ENCODE peak calls at places on chromosomes 13 and 19, in four cellular contexts. Q is neuronal stem cell, J is IMR-90, E is H1. C is an unnamed sample.

GRCh38 chr13:85509512-85509911 is 289.7 kb downstream of the SLITRK6 start:
- DNase-seq in Q (no peak), J (peak), E (no peak), C (no peak)

GRCh38 chr13:60012503-60012902 is 151.2 kb downstream of the DIAPH3 start:
- DNase-seq in Q (no peak), J (no peak), E (no peak), C (no peak)

GRCh38 chr13:113353254-113353653 is 10.7 kb downstream of the GRTP1 start:
- DNase-seq in Q (no peak), J (no peak), E (no peak), C (no peak)

GRCh38 chr19:15926484-15926883 is 7.8 kb downstream of the CYP4F11 start:
- DNase-seq in Q (no peak), J (no peak), E (no peak), C (no peak)

GRCh38 chr13:101514695-101515275 is 62.3 kb downstream of the ITGBL1 start:
- DNase-seq in Q (peak), J (peak), E (no peak), C (peak)

GRCh38 chr19:10417598-10418280 is 2.6 kb upstream of the PDE4A start:
- DNase-seq in Q (no peak), J (no peak), E (no peak), C (no peak)

GRCh38 chr13:42380420-42381164 is 108.6 kb downstream of the AKAP11 start:
- DNase-seq in Q (no peak), J (no peak), E (no peak), C (no peak)

GRCh38 chr19:3358919-3359849 is 7.2 kb upstream of the NFIC start:
- DNase-seq in Q (no peak), J (peak), E (no peak), C (no peak)

GRCh38 chr19:38057954-38058690 is 151.1 kb downstream of the SIPA1L3 start:
- DNase-seq in Q (no peak), J (no peak), E (no peak), C (peak)

GRCh38 chr13:88051746-88052482 is 380.7 kb downstream of the SLITRK5 start:
- DNase-seq in Q (no peak), J (no peak), E (no peak), C (no peak)

GRCh38 chr13:44156294-44156658 is 217.3 kb upstream of the SERP2 start:
- DNase-seq in Q (no peak), J (no peak), E (no peak), C (no peak)

GRCh38 chr13:79541426-79542049 is 60.6 kb downstream of the NDFIP2 start:
- DNase-seq in Q (peak), J (peak), E (no peak), C (peak)

GRCh38 chr19:10646781-10647180 is 7.4 kb upstream of the ILF3 start:
- DNase-seq in Q (no peak), J (no peak), E (no peak), C (no peak)

GRCh38 chr19:31598730-31599238 is 249.5 kb upstream of the TSHZ3 start:
- DNase-seq in Q (no peak), J (no peak), E (no peak), C (no peak)

GRCh38 chr13:46864941-46865340 is 31.9 kb downstream of the HTR2A start:
- DNase-seq in Q (no peak), J (no peak), E (no peak), C (no peak)

GRCh38 chr19:6263306-6264076 is 16.3 kb downstream of the MLLT1 start:
- DNase-seq in Q (no peak), J (peak), E (no peak), C (no peak)

GRCh38 chr13:80921556-80921955 is 580.6 kb upstream of the SPRY2 start:
- DNase-seq in Q (no peak), J (no peak), E (no peak), C (no peak)

GRCh38 chr19:5498817-5499535 is 43.8 kb downstream of the ZNRF4 start:
- DNase-seq in Q (peak), J (no peak), E (peak), C (no peak)

GRCh38 chr13:100566543-100566942 is 22.0 kb downstream of the GGACT start:
- DNase-seq in Q (no peak), J (peak), E (no peak), C (peak)

GRCh38 chr13:94305934-94306333 is 173.5 kb downstream of the DCT start:
- DNase-seq in Q (no peak), J (peak), E (no peak), C (no peak)

GRCh38 chr13:98141938-98142426 is 912 bp upstream of the FARP1 start:
- DNase-seq in Q (peak), J (no peak), E (no peak), C (peak)

GRCh38 chr13:100675660-100676129 is 1.1 kb upstream of the TMTC4 start:
- DNase-seq in Q (no peak), J (no peak), E (no peak), C (no peak)

GRCh38 chr13:61664821-61665705 is 249.4 kb upstream of the PCDH20 start:
- DNase-seq in Q (no peak), J (no peak), E (no peak), C (no peak)

GRCh38 chr19:34577531-34578101 is 96.1 kb downstream of the WTIP start:
- DNase-seq in Q (no peak), J (no peak), E (no peak), C (no peak)

GRCh38 chr13:98471895-98472294 is 105.0 kb downstream of the STK24 start:
- DNase-seq in Q (no peak), J (no peak), E (no peak), C (no peak)

GRCh38 chr13:77383097-77383496 is 56.2 kb upstream of the MYCBP2 start:
- DNase-seq in Q (no peak), J (no peak), E (no peak), C (no peak)

GRCh38 chr19:18419699-18420460 is 682 bp downstream of the SSBP4 start:
- DNase-seq in Q (no peak), J (no peak), E (no peak), C (no peak)
- H2AFZ ChIP-seq in Q (peak), J (peak), E (no peak), C (peak)

DNA sequence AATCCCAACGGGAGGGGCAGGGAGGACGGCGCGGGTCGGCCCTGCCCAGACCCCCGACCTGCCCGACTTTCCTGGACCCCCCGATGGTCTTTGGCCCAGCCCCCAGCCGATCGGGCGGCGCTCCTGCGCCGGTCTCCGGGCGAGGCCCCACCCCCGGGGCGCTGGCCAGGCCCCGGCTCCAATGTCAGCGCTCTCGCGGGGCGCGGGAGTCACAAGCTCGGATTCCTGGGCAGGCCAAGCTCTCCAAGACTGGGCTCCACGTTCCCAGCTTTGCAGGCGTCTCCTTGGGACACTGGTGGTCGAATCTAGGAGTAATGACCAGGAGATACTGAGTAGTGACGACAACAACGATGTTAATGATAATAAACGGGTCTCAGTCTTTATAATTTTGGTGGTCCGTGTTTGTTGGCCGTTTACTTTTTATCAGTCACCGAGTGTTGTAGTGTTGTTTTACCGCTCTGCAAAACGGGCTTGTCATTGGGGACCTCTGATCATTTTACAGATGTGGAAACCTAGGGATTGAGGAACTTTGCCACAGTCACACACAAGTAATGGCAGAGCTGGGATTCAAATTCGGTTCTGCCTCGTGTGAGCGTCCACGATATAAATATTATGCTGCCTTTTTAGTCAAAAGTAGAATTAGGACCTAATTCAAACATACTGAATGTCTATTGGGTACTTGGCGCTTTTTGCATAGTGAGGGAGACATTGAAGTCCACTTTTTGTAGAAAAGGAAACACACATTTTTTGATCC is 607 bp downstream of the RAD23A start:
- DNase-seq in Q (peak), J (peak), E (peak), C (peak)
- H2BK120ac ChIP-seq in Q (no peak), J (peak), E (no peak), C (peak)

DNA sequence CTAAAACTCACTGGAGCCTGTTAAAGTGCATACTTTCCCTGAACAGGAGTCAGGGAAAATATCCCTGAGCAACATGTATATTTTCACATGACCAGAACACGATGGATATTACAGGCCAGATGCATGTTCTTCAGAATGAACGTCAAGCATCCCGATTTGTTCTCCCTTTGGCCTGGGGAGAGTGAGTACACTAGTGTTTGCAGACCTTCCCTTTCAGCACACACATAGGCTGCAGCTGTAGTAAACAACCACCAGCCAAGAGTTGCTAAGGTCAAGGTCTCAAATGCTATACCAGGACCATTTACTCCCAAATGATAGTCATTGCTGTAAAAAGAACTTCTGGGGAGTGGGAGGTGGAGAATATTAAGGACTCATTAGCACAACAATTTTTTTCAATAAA is 3.0 kb downstream of the KLF12 start:
- DNase-seq in Q (no peak), J (no peak), E (no peak), C (no peak)
- H3K4me3 ChIP-seq in Q (peak), J (no peak), E (no peak), C (no peak)

GRCh38 chr13:110713642-110713952 is at the start of gene ING1:
- DNase-seq in Q (no peak), J (no peak), E (no peak), C (no peak)
- H2AFZ ChIP-seq in Q (peak), J (peak), E (peak), C (peak)

GRCh38 chr13:51151463-51151862 is 40.4 kb upstream of the C13orf42 start:
- DNase-seq in Q (no peak), J (no peak), E (no peak), C (no peak)

GRCh38 chr13:51148223-51148951 is 37.3 kb upstream of the C13orf42 start:
- DNase-seq in Q (peak), J (no peak), E (peak), C (no peak)

GRCh38 chr13:51147732-51148131 is 36.7 kb upstream of the C13orf42 start:
- DNase-seq in Q (no peak), J (no peak), E (no peak), C (no peak)

GRCh38 chr13:51148952-51149573 is 38.0 kb upstream of the C13orf42 start:
- DNase-seq in Q (peak), J (peak), E (peak), C (no peak)

GRCh38 chr13:51146667-51147066 is 35.6 kb upstream of the C13orf42 start:
- DNase-seq in Q (no peak), J (no peak), E (no peak), C (no peak)
- H2BK120ac ChIP-seq in Q (no peak), J (no peak), E (peak), C (no peak)

DNA sequence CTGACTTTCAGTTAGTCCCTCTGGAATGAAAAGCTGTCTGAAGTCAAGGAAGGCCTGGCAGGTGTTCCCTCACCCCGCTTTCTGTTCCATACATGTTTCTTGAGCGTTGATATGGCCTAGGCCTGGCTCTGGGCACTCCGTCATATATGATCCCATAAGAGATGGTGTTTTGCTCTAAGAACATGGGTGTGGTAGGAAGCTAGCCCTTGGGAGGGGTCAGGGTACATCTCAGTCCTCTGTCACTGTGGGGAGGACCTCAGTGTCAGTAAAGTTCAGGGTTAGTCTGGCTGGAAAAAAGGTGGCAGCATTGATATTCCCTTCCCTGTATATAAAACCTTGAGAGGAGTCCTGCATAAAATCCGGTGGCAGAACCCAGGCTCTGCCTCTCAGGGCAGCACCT is 73.5 kb upstream of the NPAS1 start:
- DNase-seq in Q (no peak), J (no peak), E (no peak), C (no peak)
- H3K4me3 ChIP-seq in Q (no peak), J (no peak), E (no peak), C (no peak)

GRCh38 chr19:45217193-45217956 is 27.8 kb downstream of the EXOC3L2 start:
- DNase-seq in Q (no peak), J (no peak), E (no peak), C (peak)
- H2AFZ ChIP-seq in Q (peak), J (peak), E (peak), C (no peak)

C was measured in trophoblast cell.